ENCODE peak calls at places on chromosomes 5 and 9, in four cellular contexts. One of them, this sample, is unnamed.

GRCh38 chr9:14487547-14488185 is 173.7 kb upstream of the NFIB start:
- DNase-seq in fibroblast of lung: no peak
- DNase-seq in ovary: no peak
- DNase-seq in choroid plexus epithelial cell: no peak
- DNase-seq in this sample: no peak

GRCh38 chr9:6590772-6591384 is 54.7 kb downstream of the GLDC start:
- DNase-seq in choroid plexus epithelial cell: no peak
- DNase-seq in ovary: no peak
- DNase-seq in fibroblast of lung: no peak
- DNase-seq in this sample: no peak

GRCh38 chr5:51997908-51998307 is 614.7 kb downstream of the ISL1 start:
- DNase-seq in choroid plexus epithelial cell: no peak
- DNase-seq in ovary: no peak
- DNase-seq in fibroblast of lung: no peak
- DNase-seq in this sample: no peak

GRCh38 chr9:121599186-121599871 is 52.1 kb upstream of the DAB2IP start:
- DNase-seq in fibroblast of lung: no peak
- DNase-seq in choroid plexus epithelial cell: no peak
- DNase-seq in ovary: peak; percentile 79
- DNase-seq in this sample: no peak

GRCh38 chr9:109447329-109448076 is 50.6 kb downstream of the PTPN3 start:
- DNase-seq in fibroblast of lung: no peak
- DNase-seq in choroid plexus epithelial cell: no peak
- DNase-seq in ovary: no peak
- DNase-seq in this sample: no peak

GRCh38 chr5:86546050-86546449 is 71.7 kb upstream of the COX7C start:
- DNase-seq in fibroblast of lung: no peak
- DNase-seq in ovary: no peak
- DNase-seq in choroid plexus epithelial cell: no peak
- DNase-seq in this sample: no peak

GRCh38 chr5:87754009-87754757 is 341.5 kb upstream of the CCNH start:
- DNase-seq in ovary: no peak
- DNase-seq in choroid plexus epithelial cell: no peak
- DNase-seq in fibroblast of lung: no peak
- DNase-seq in this sample: no peak

GRCh38 chr5:176593273-176593869 is 16.6 kb downstream of the GPRIN1 start:
- DNase-seq in ovary: no peak
- DNase-seq in choroid plexus epithelial cell: no peak
- DNase-seq in fibroblast of lung: no peak
- DNase-seq in this sample: no peak

GRCh38 chr9:117704024-117704575 is at the start of gene TLR4:
- DNase-seq in choroid plexus epithelial cell: peak; percentile 92
- DNase-seq in ovary: peak; percentile 27
- DNase-seq in fibroblast of lung: peak; percentile 38
- DNase-seq in this sample: peak; percentile 94

GRCh38 chr9:17637229-17637628 is 58.4 kb downstream of the SH3GL2 start:
- DNase-seq in ovary: no peak
- DNase-seq in choroid plexus epithelial cell: no peak
- DNase-seq in fibroblast of lung: no peak
- DNase-seq in this sample: no peak

GRCh38 chr9:71690058-71690691 is 78.1 kb downstream of the CEMIP2 start:
- DNase-seq in choroid plexus epithelial cell: peak; percentile 84
- DNase-seq in fibroblast of lung: no peak
- DNase-seq in ovary: no peak
- DNase-seq in this sample: peak; percentile 22

GRCh38 chr5:67605730-67606585 is 409.4 kb upstream of the CD180 start:
- DNase-seq in ovary: no peak
- DNase-seq in fibroblast of lung: no peak
- DNase-seq in choroid plexus epithelial cell: no peak
- DNase-seq in this sample: no peak

GRCh38 chr9:16170119-16170518 is 617.3 kb downstream of the CCDC171 start:
- DNase-seq in choroid plexus epithelial cell: no peak
- DNase-seq in fibroblast of lung: no peak
- DNase-seq in ovary: no peak
- DNase-seq in this sample: no peak

GRCh38 chr9:96604005-96604320 is 15.7 kb downstream of the CDC14B start:
- DNase-seq in ovary: no peak
- DNase-seq in choroid plexus epithelial cell: no peak
- DNase-seq in fibroblast of lung: no peak
- DNase-seq in this sample: no peak

GRCh38 chr5:61933787-61934626 is 372.0 kb upstream of the KIF2A start:
- DNase-seq in ovary: peak; percentile 29
- DNase-seq in fibroblast of lung: peak; percentile 58
- DNase-seq in choroid plexus epithelial cell: peak; percentile 73
- DNase-seq in this sample: peak; percentile 49

GRCh38 chr5:56814361-56814962 is 887 bp upstream of the MAP3K1 start:
- DNase-seq in fibroblast of lung: no peak
- DNase-seq in choroid plexus epithelial cell: no peak
- DNase-seq in ovary: peak; percentile 35
- DNase-seq in this sample: peak; percentile 29

GRCh38 chr5:38448553-38449350 is 107.7 kb downstream of the LIFR start:
- DNase-seq in fibroblast of lung: no peak
- DNase-seq in choroid plexus epithelial cell: no peak
- DNase-seq in ovary: no peak
- DNase-seq in this sample: no peak

GRCh38 chr5:38450627-38451371 is 105.6 kb downstream of the LIFR start:
- DNase-seq in choroid plexus epithelial cell: no peak
- DNase-seq in fibroblast of lung: peak; percentile 63
- DNase-seq in ovary: no peak
- DNase-seq in this sample: no peak

GRCh38 chr5:38445374-38446028 is 110.9 kb downstream of the LIFR start:
- DNase-seq in choroid plexus epithelial cell: peak; percentile 77
- DNase-seq in ovary: no peak
- DNase-seq in fibroblast of lung: peak; percentile 21
- DNase-seq in this sample: peak; percentile 59

GRCh38 chr5:38446029-38446522 is 110.4 kb downstream of the LIFR start:
- DNase-seq in ovary: no peak
- DNase-seq in choroid plexus epithelial cell: no peak
- DNase-seq in fibroblast of lung: no peak
- DNase-seq in this sample: no peak

GRCh38 chr5:38447786-38448185 is 108.7 kb downstream of the LIFR start:
- DNase-seq in choroid plexus epithelial cell: no peak
- DNase-seq in fibroblast of lung: peak; percentile 66
- DNase-seq in ovary: no peak
- DNase-seq in this sample: no peak
- TF ChIP-seq CTCF in choroid plexus epithelial cell: no peak
- TF ChIP-seq CTCF in fibroblast of lung: no peak
- TF ChIP-seq CTCF in ovary: no peak
- TF ChIP-seq CTCF in this sample: no peak

GRCh38 chr9:123484130-123484529 is 128.1 kb downstream of the CRB2 start:
- DNase-seq in ovary: no peak
- DNase-seq in fibroblast of lung: no peak
- DNase-seq in choroid plexus epithelial cell: no peak
- DNase-seq in this sample: no peak
- H3K4me3 ChIP-seq in ovary: no peak overlapping the region
- H3K4me3 ChIP-seq in fibroblast of lung: no peak overlapping the region
- H3K4me3 ChIP-seq in choroid plexus epithelial cell: no peak overlapping the region
- H3K4me3 ChIP-seq in this sample: no peak overlapping the region

GRCh38 chr5:173623789-173624188 is 7.3 kb upstream of the BOD1 start:
- DNase-seq in fibroblast of lung: no peak
- DNase-seq in choroid plexus epithelial cell: no peak
- DNase-seq in ovary: no peak
- DNase-seq in this sample: no peak

GRCh38 chr5:173622639-173623038 is 6.2 kb upstream of the BOD1 start:
- DNase-seq in choroid plexus epithelial cell: no peak
- DNase-seq in ovary: no peak
- DNase-seq in fibroblast of lung: no peak
- DNase-seq in this sample: no peak

GRCh38 chr5:173624276-173624675 is 7.8 kb upstream of the BOD1 start:
- DNase-seq in choroid plexus epithelial cell: no peak
- DNase-seq in fibroblast of lung: no peak
- DNase-seq in ovary: no peak
- DNase-seq in this sample: no peak

GRCh38 chr5:173625261-173625660 is 8.8 kb upstream of the BOD1 start:
- DNase-seq in choroid plexus epithelial cell: no peak
- DNase-seq in ovary: no peak
- DNase-seq in fibroblast of lung: no peak
- DNase-seq in this sample: no peak

GRCh38 chr5:173623296-173623771 is 6.9 kb upstream of the BOD1 start:
- DNase-seq in ovary: no peak
- DNase-seq in fibroblast of lung: no peak
- DNase-seq in choroid plexus epithelial cell: no peak
- DNase-seq in this sample: no peak
- TF ChIP-seq CTCF in ovary: no peak
- TF ChIP-seq CTCF in fibroblast of lung: no peak
- TF ChIP-seq CTCF in choroid plexus epithelial cell: no peak
- TF ChIP-seq CTCF in this sample: no peak

GRCh38 chr5:115623632-115624031 is 2.2 kb downstream of the TMED7 start:
- DNase-seq in ovary: no peak
- DNase-seq in fibroblast of lung: no peak
- DNase-seq in choroid plexus epithelial cell: no peak
- DNase-seq in this sample: no peak
- H3K4me3 ChIP-seq in ovary: no peak overlapping the region
- H3K4me3 ChIP-seq in fibroblast of lung: peak overlapping the region; percentile 72
- H3K4me3 ChIP-seq in choroid plexus epithelial cell: peak overlapping the region; percentile 95
- H3K4me3 ChIP-seq in this sample: peak overlapping the region; percentile 84